ENCODE peak calls at places on chromosomes 5 and 9, in five cellular contexts. V, P, Z, J and C are unnamed samples.

GRCh38 chr5:74648835-74649286 is 8.3 kb upstream of the ENC1 start:
- DNase-seq in V (no peak), P (no peak), Z (no peak), J (peak), C (no peak)

GRCh38 chr5:124932791-124933600 is 186.6 kb upstream of the ZNF608 start:
- DNase-seq in V (no peak), P (no peak), Z (no peak), J (peak), C (no peak)

GRCh38 chr5:109805882-109806281 is 116.2 kb downstream of the MAN2A1 start:
- DNase-seq in V (no peak), P (peak), Z (no peak), J (no peak), C (no peak)

GRCh38 chr5:128144491-128144890 is 60.9 kb downstream of the SLC12A2 start:
- DNase-seq in V (no peak), P (no peak), Z (no peak), J (peak), C (no peak)

GRCh38 chr5:145629047-145629446 is 206.1 kb downstream of the PRELID2 start:
- DNase-seq in V (no peak), P (no peak), Z (no peak), J (no peak), C (no peak)

GRCh38 chr9:126357074-126357473 is 30.4 kb downstream of the MVB12B start:
- DNase-seq in V (no peak), P (no peak), Z (no peak), J (no peak), C (no peak)

GRCh38 chr9:93317495-93318094 is 133.7 kb downstream of the WNK2 start:
- DNase-seq in V (no peak), P (no peak), Z (no peak), J (no peak), C (no peak)

GRCh38 chr5:17395106-17395505 is 102.9 kb upstream of the TAF11L2 start:
- DNase-seq in V (no peak), P (no peak), Z (no peak), J (no peak), C (no peak)

GRCh38 chr9:16272766-16273165 is 597.7 kb downstream of the BNC2 start:
- DNase-seq in V (no peak), P (no peak), Z (no peak), J (no peak), C (no peak)

GRCh38 chr9:136685792-136686533 is 1.3 kb downstream of the AGPAT2 start:
- DNase-seq in V (no peak), P (no peak), Z (no peak), J (no peak), C (no peak)

GRCh38 chr5:96026334-96027065 is 64.8 kb upstream of the ELL2 start:
- DNase-seq in V (no peak), P (no peak), Z (no peak), J (peak), C (no peak)

GRCh38 chr5:91651704-91652103 is 268.6 kb upstream of the ARRDC3 start:
- DNase-seq in V (no peak), P (no peak), Z (no peak), J (no peak), C (no peak)

GRCh38 chr5:110916373-110917049 is 155.0 kb upstream of the TSLP start:
- DNase-seq in V (no peak), P (no peak), Z (peak), J (peak), C (no peak)

GRCh38 chr5:5335708-5336211 is 86.7 kb upstream of the ICE1 start:
- DNase-seq in V (no peak), P (no peak), Z (peak), J (peak), C (no peak)

GRCh38 chr9:124218438-124219289 is 39.1 kb upstream of the NEK6 start:
- DNase-seq in V (peak), P (no peak), Z (no peak), J (peak), C (peak)

GRCh38 chr9:88766778-88767503 is 224.3 kb upstream of the S1PR3 start:
- DNase-seq in V (no peak), P (no peak), Z (peak), J (peak), C (no peak)

GRCh38 chr5:95734916-95735315 is 3.8 kb downstream of the RHOBTB3 start:
- DNase-seq in V (no peak), P (no peak), Z (no peak), J (peak), C (no peak)

GRCh38 chr5:153938131-153938842 is 100.4 kb downstream of the FAM114A2 start:
- DNase-seq in V (no peak), P (no peak), Z (no peak), J (no peak), C (no peak)

GRCh38 chr5:124706729-124707361 is 39.6 kb downstream of the ZNF608 start:
- DNase-seq in V (peak), P (no peak), Z (no peak), J (peak), C (no peak)

GRCh38 chr5:154194348-154195329 is 4.1 kb downstream of the GALNT10 start:
- DNase-seq in V (no peak), P (no peak), Z (peak), J (peak), C (no peak)

GRCh38 chr5:56273376-56274005 is 40.4 kb upstream of the ANKRD55 start:
- DNase-seq in V (no peak), P (no peak), Z (no peak), J (no peak), C (no peak)

GRCh38 chr5:142439208-142439607 is 114.4 kb upstream of the SPRY4 start:
- DNase-seq in V (no peak), P (no peak), Z (no peak), J (peak), C (no peak)

GRCh38 chr5:72256536-72256935 is 63.5 kb downstream of the MRPS27 start:
- DNase-seq in V (no peak), P (no peak), Z (no peak), J (peak), C (no peak)